ENCODE peak calls at places on chromosomes 3 and 15, in five cellular contexts. E, J, H, I and V are unnamed samples.
A peak's percentile ranks its signal among the peaks of the same experiment; 100 is the strongest.

GRCh38 chr15:67125589-67126502 is 60.4 kb downstream of the SMAD3 start:
- DNase-seq in E (no peak), J (no peak), H (peak; percentile 56), I (peak; percentile 92), V (peak; percentile 48)

GRCh38 chr15:78840661-78841060 is 29.4 kb upstream of the ADAMTS7 start:
- DNase-seq in E (no peak), J (no peak), H (no peak), I (no peak), V (no peak)

GRCh38 chr15:83582386-83582785 is 71.5 kb upstream of the ADAMTSL3 start:
- DNase-seq in E (no peak), J (no peak), H (no peak), I (no peak), V (no peak)

GRCh38 chr15:76978522-76979330 is 16.2 kb upstream of the PSTPIP1 start:
- DNase-seq in E (no peak), J (no peak), H (no peak), I (no peak), V (no peak)

GRCh38 chr3:30940740-30941139 is 46.3 kb upstream of the GADL1 start:
- DNase-seq in E (no peak), J (no peak), H (no peak), I (no peak), V (no peak)

GRCh38 chr3:126511291-126511690 is 6.3 kb downstream of the UROC1 start:
- DNase-seq in E (no peak), J (no peak), H (no peak), I (peak; percentile 34), V (no peak)

GRCh38 chr15:28885630-28886430 is at the start of gene APBA2:
- DNase-seq in E (peak; percentile 77), J (no peak), H (no peak), I (no peak), V (no peak)

GRCh38 chr15:76285241-76285825 is 25.9 kb downstream of the ETFA start:
- DNase-seq in E (peak; percentile 18), J (no peak), H (no peak), I (no peak), V (no peak)

GRCh38 chr3:42443819-42444436 is 33.5 kb upstream of the LYZL4 start:
- DNase-seq in E (peak; percentile 94), J (peak; percentile 52), H (peak; percentile 84), I (peak; percentile 82), V (peak; percentile 73)

GRCh38 chr3:88149146-88149515 is 628 bp upstream of the C3orf38 start:
- DNase-seq in E (peak; percentile 57), J (no peak), H (no peak), I (no peak), V (no peak)

GRCh38 chr3:80051602-80051962 is 283.8 kb upstream of the ROBO1 start:
- DNase-seq in E (no peak), J (no peak), H (no peak), I (no peak), V (no peak)

GRCh38 chr3:175338775-175339535 is 479.8 kb downstream of the NAALADL2 start:
- DNase-seq in E (peak; percentile 41), J (no peak), H (peak; percentile 60), I (no peak), V (no peak)

GRCh38 chr3:170806141-170806540 is 63.9 kb downstream of the RPL22L1 start:
- DNase-seq in E (no peak), J (no peak), H (no peak), I (no peak), V (no peak)

GRCh38 chr3:170804095-170804494 is 65.9 kb downstream of the RPL22L1 start:
- DNase-seq in E (no peak), J (no peak), H (no peak), I (no peak), V (no peak)

GRCh38 chr3:170801597-170801996 is 68.4 kb downstream of the RPL22L1 start:
- DNase-seq in E (no peak), J (no peak), H (no peak), I (no peak), V (no peak)

GRCh38 chr3:170799009-170799408 is 71.0 kb downstream of the RPL22L1 start:
- DNase-seq in E (no peak), J (no peak), H (no peak), I (no peak), V (no peak)

DNA sequence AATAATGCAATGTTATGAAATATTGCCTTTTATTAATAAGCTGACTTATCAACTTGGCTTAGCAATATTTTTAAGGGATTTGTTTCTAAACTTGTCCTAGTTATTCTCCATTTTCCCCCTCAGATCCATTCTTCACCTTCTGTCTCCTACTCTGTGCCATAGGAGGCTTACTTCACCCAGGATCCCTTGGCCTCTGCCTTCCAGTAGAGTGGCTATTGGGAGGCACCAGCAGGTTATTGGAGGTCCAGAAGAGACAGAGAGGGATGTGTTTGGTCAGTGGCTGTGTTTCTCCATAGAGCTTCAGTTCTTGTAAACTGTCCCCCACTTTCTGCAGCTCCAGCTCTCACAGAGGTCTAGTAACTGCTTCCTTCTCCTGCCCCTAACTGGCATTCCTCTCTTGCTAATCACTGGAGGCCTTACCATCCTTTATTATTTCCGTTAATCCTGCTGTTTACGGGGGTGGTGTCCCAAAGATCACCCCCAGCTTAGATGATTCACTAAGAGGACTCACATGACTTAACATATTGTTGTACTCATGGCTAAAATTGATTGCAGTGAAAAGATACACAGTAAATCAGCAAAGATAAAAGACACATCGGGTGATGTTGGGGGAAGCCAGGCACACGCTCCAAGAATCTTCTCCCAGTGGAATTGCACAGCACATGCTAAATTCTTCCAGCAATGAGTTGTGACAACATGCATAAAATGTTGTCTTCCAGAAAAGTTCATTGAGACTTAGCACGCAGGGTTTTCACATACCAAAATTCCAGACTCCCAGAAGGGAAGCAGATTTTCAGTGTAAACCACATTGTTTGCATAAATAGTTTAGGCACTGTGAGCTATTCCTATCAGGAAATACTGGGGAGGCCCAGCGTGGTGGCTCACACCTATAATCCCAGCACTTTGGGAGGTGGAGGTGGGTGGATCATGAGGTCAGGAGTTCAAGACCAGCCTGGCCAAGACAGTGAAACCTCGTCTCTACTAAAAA is 67.5 kb downstream of the RPL22L1 start:
- DNase-seq in E (no peak), J (no peak), H (no peak), I (peak; percentile 82), V (peak; percentile 21)
- TF ChIP-seq POLR2AphosphoS5 in E (no peak), J (no peak), H (no peak), I (peak; percentile 60), V (peak; percentile 71)

GRCh38 chr3:190016966-190017365 is 103.7 kb downstream of the P3H2 start:
- DNase-seq in E (no peak), J (no peak), H (no peak), I (no peak), V (no peak)

GRCh38 chr3:190019020-190019419 is 101.7 kb downstream of the P3H2 start:
- DNase-seq in E (no peak), J (no peak), H (no peak), I (no peak), V (no peak)

GRCh38 chr3:190017575-190018288 is 103.0 kb downstream of the P3H2 start:
- DNase-seq in E (peak; percentile 38), J (no peak), H (peak; percentile 46), I (no peak), V (no peak)

GRCh38 chr3:190018460-190018859 is 102.2 kb downstream of the P3H2 start:
- DNase-seq in E (no peak), J (no peak), H (no peak), I (no peak), V (no peak)

GRCh38 chr3:190019840-190020239 is 100.9 kb downstream of the P3H2 start:
- DNase-seq in E (no peak), J (no peak), H (no peak), I (no peak), V (no peak)
- TF ChIP-seq POLR2AphosphoS5 in E (no peak), J (no peak), H (no peak), I (no peak), V (no peak)

GRCh38 chr3:129224984-129225393 is 24.4 kb upstream of the COPG1 start:
- DNase-seq in E (no peak), J (no peak), H (peak; percentile 75), I (peak; percentile 91), V (peak; percentile 76)

GRCh38 chr3:129231331-129232119 is 17.9 kb upstream of the COPG1 start:
- DNase-seq in E (no peak), J (no peak), H (no peak), I (no peak), V (no peak)

GRCh38 chr3:129228891-129229585 is 20.4 kb upstream of the COPG1 start:
- DNase-seq in E (peak; percentile 58), J (no peak), H (no peak), I (no peak), V (no peak)

GRCh38 chr3:129230311-129231019 is 18.9 kb upstream of the COPG1 start:
- DNase-seq in E (no peak), J (no peak), H (no peak), I (no peak), V (no peak)

GRCh38 chr3:129226374-129226773 is 23.0 kb upstream of the COPG1 start:
- DNase-seq in E (no peak), J (no peak), H (peak; percentile 92), I (peak; percentile 97), V (peak; percentile 84)
- TF ChIP-seq POLR2AphosphoS5 in E (no peak), J (no peak), H (peak; percentile 89), I (peak; percentile 60), V (no peak)

DNA sequence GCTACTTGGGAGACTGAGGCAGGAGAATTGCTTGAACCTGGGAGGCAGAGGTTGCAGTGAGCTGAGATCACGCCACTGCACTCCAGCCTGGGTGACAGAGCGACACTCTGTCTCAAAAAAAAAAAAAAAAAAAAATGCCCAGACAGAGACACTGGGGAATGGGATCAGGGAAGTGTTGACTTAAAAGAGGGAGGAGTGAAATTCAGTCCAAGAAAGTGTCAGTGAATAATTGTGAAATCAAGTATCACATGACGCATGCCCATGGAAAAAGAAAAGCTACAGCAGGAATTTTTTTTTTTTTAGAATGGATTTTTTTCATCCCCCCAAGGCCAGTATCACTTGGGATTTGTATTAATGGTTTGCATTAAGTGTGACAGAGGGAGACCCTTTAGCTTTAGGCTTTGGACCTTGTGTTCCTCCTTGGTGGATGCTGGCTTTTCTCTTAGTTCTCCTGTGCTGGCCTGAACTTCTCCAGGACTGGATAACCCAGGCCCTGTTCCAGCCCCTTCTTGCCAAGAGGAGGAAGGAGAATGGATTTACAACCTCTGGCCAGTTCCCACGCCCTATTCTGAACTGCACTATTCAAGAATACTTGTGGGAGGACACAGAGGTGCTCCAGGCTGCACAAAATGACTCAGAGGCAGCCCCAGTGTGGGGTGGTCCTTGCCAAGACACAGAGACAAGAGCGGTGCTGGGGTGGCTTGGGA is 36.7 kb upstream of the ZNF774 start:
- DNase-seq in E (no peak), J (no peak), H (peak; percentile 91), I (peak; percentile 97), V (peak; percentile 77)
- TF ChIP-seq POLR2AphosphoS5 in E (no peak), J (no peak), H (peak; percentile 60), I (peak; percentile 89), V (no peak)

GRCh38 chr3:106241593-106241992 is 372.8 kb upstream of the CBLB start:
- DNase-seq in E (no peak), J (no peak), H (no peak), I (no peak), V (no peak)
- TF ChIP-seq POLR2AphosphoS5 in E (no peak), J (no peak), H (no peak), I (no peak), V (no peak)

DNA sequence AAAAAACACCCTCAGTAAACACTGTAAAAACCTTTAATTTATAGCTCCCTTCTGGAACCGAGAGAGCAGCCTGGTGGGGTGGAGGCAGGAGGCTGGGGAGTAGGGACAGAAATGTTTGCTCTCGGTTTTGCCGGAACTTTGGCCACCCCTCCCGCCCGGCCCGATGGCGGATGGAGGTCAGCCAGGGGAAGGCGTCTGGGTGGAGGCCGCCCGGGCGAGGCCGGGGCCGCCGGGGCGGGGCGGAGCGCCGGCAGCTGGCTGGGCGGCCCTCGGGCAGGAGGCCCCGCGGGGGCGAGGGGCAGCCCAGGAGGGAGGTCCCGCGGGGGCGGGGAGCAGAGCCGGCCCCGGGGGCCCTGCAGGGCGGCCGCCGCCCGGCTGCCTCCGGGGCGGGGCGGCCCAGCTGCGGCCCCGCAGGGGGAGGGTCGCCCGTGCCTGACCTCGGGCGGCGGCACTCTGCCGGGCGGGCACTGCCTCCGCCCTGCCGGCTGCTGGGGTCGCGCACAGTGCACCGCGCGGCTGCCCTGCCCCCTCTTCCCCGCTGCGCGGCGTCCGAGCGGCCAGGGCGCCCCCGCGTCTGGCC is 829 bp upstream of the SKIL start:
- DNase-seq in E (peak; percentile 90), J (peak; percentile 39), H (peak; percentile 83), I (peak; percentile 90), V (peak; percentile 66)
- TF ChIP-seq POLR2AphosphoS5 in E (no peak), J (no peak), H (peak; percentile 67), I (peak; percentile 63), V (peak; percentile 12)